ENCODE peak calls at places on chromosomes 3 and 15, in ten cellular contexts. One of them, this sample, is unnamed.
A peak's percentile ranks its signal among the peaks of the same experiment; 100 is the strongest.

GRCh38 chr3:131561511-131561910 is 58.7 kb upstream of the MRPL3 start:
- DNase-seq in stomach: no peak
- DNase-seq in tibial nerve: no peak
- DNase-seq in GM12878: no peak
- DNase-seq in HepG2: no peak
- DNase-seq in esophagus muscularis mucosa: no peak
- DNase-seq in A549: no peak
- DNase-seq in ovary: no peak
- DNase-seq in H1: no peak
- DNase-seq in K562: no peak
- DNase-seq in this sample: no peak

GRCh38 chr3:14425574-14426304 is 23.3 kb downstream of the SLC6A6 start:
- DNase-seq in stomach: peak; percentile 66
- DNase-seq in tibial nerve: no peak
- DNase-seq in GM12878: no peak
- DNase-seq in HepG2: no peak
- DNase-seq in esophagus muscularis mucosa: no peak
- DNase-seq in A549: no peak
- DNase-seq in ovary: no peak
- DNase-seq in H1: no peak
- DNase-seq in K562: no peak
- DNase-seq in this sample: peak; percentile 60

GRCh38 chr3:54014067-54014466 is 108.3 kb upstream of the CACNA2D3 start:
- DNase-seq in stomach: no peak
- DNase-seq in tibial nerve: no peak
- DNase-seq in GM12878: no peak
- DNase-seq in HepG2: no peak
- DNase-seq in esophagus muscularis mucosa: no peak
- DNase-seq in A549: no peak
- DNase-seq in ovary: no peak
- DNase-seq in H1: no peak
- DNase-seq in K562: no peak
- DNase-seq in this sample: no peak

GRCh38 chr15:55344206-55344605 is 25.2 kb downstream of the PIGB start:
- DNase-seq in stomach: no peak
- DNase-seq in tibial nerve: no peak
- DNase-seq in GM12878: no peak
- DNase-seq in HepG2: no peak
- DNase-seq in esophagus muscularis mucosa: no peak
- DNase-seq in A549: no peak
- DNase-seq in ovary: no peak
- DNase-seq in H1: no peak
- DNase-seq in K562: no peak
- DNase-seq in this sample: no peak

GRCh38 chr3:121330118-121330517 is 215.7 kb downstream of the POLQ start:
- DNase-seq in stomach: no peak
- DNase-seq in tibial nerve: no peak
- DNase-seq in GM12878: no peak
- DNase-seq in HepG2: no peak
- DNase-seq in esophagus muscularis mucosa: no peak
- DNase-seq in A549: no peak
- DNase-seq in ovary: no peak
- DNase-seq in H1: no peak
- DNase-seq in K562: no peak
- DNase-seq in this sample: no peak

GRCh38 chr15:59741274-59741906 is 52.3 kb upstream of the BNIP2 start:
- DNase-seq in stomach: no peak
- DNase-seq in tibial nerve: no peak
- DNase-seq in GM12878: no peak
- DNase-seq in HepG2: peak; percentile 18
- DNase-seq in esophagus muscularis mucosa: no peak
- DNase-seq in A549: peak; percentile 40
- DNase-seq in ovary: no peak
- DNase-seq in H1: no peak
- DNase-seq in K562: no peak
- DNase-seq in this sample: no peak

GRCh38 chr15:90142216-90143175 is 40.2 kb upstream of the IDH2 start:
- DNase-seq in stomach: no peak
- DNase-seq in tibial nerve: no peak
- DNase-seq in GM12878: no peak
- DNase-seq in HepG2: no peak
- DNase-seq in esophagus muscularis mucosa: no peak
- DNase-seq in A549: no peak
- DNase-seq in ovary: no peak
- DNase-seq in H1: no peak
- DNase-seq in K562: peak; percentile 59
- DNase-seq in this sample: no peak

GRCh38 chr15:43912991-43913927 is 86.5 kb downstream of the WDR76 start:
- DNase-seq in stomach: no peak
- DNase-seq in tibial nerve: peak; percentile 28
- DNase-seq in GM12878: no peak
- DNase-seq in HepG2: peak; percentile 46
- DNase-seq in esophagus muscularis mucosa: no peak
- DNase-seq in A549: peak; percentile 65
- DNase-seq in ovary: no peak
- DNase-seq in H1: peak; percentile 21
- DNase-seq in K562: no peak
- DNase-seq in this sample: no peak

GRCh38 chr15:41546846-41547786 is 3.1 kb upstream of the RPAP1 start:
- DNase-seq in stomach: no peak
- DNase-seq in tibial nerve: no peak
- DNase-seq in GM12878: no peak
- DNase-seq in HepG2: no peak
- DNase-seq in esophagus muscularis mucosa: no peak
- DNase-seq in A549: peak; percentile 29
- DNase-seq in ovary: no peak
- DNase-seq in H1: no peak
- DNase-seq in K562: no peak
- DNase-seq in this sample: no peak

GRCh38 chr3:144989756-144990155 is 1018.1 kb downstream of the DIPK2A start:
- DNase-seq in stomach: no peak
- DNase-seq in tibial nerve: no peak
- DNase-seq in GM12878: no peak
- DNase-seq in HepG2: no peak
- DNase-seq in esophagus muscularis mucosa: no peak
- DNase-seq in A549: no peak
- DNase-seq in ovary: no peak
- DNase-seq in H1: no peak
- DNase-seq in K562: no peak
- DNase-seq in this sample: no peak

GRCh38 chr15:90037510-90037860 is 36.4 kb downstream of the ZNF710 start:
- DNase-seq in stomach: no peak
- DNase-seq in tibial nerve: no peak
- DNase-seq in GM12878: no peak
- DNase-seq in HepG2: peak; percentile 37
- DNase-seq in esophagus muscularis mucosa: no peak
- DNase-seq in A549: no peak
- DNase-seq in ovary: no peak
- DNase-seq in H1: no peak
- DNase-seq in K562: no peak
- DNase-seq in this sample: no peak

GRCh38 chr15:34719883-34720148 is 35.0 kb downstream of the GJD2 start:
- DNase-seq in stomach: no peak
- DNase-seq in tibial nerve: no peak
- DNase-seq in GM12878: no peak
- DNase-seq in HepG2: no peak
- DNase-seq in esophagus muscularis mucosa: no peak
- DNase-seq in A549: no peak
- DNase-seq in ovary: no peak
- DNase-seq in H1: no peak
- DNase-seq in K562: no peak
- DNase-seq in this sample: no peak

GRCh38 chr3:148991219-148992026 is at the start of gene GYG1:
- DNase-seq in stomach: peak; percentile 85
- DNase-seq in tibial nerve: peak; percentile 52
- DNase-seq in GM12878: no peak
- DNase-seq in HepG2: peak; percentile 68
- DNase-seq in esophagus muscularis mucosa: peak; percentile 93
- DNase-seq in A549: peak; percentile 81
- DNase-seq in ovary: peak; percentile 89
- DNase-seq in H1: peak; percentile 33
- DNase-seq in K562: peak; percentile 89
- DNase-seq in this sample: peak; percentile 85
- TF ChIP-seq POLR2A in stomach: no peak
- TF ChIP-seq POLR2A in tibial nerve: peak; percentile 64
- TF ChIP-seq POLR2A in GM12878: peak; percentile 96
- TF ChIP-seq POLR2A in HepG2: peak; percentile 87
- TF ChIP-seq POLR2A in esophagus muscularis mucosa: peak; percentile 69
- TF ChIP-seq POLR2A in A549: peak; percentile 93
- TF ChIP-seq POLR2A in ovary: peak; percentile 85
- TF ChIP-seq POLR2A in H1: no peak
- TF ChIP-seq POLR2A in K562: peak; percentile 80
- TF ChIP-seq POLR2A in this sample: peak; percentile 79

GRCh38 chr3:114383875-114384557 is 90.2 kb downstream of the TIGIT start:
- DNase-seq in stomach: peak; percentile 78
- DNase-seq in tibial nerve: peak; percentile 81
- DNase-seq in GM12878: peak; percentile 25
- DNase-seq in HepG2: peak; percentile 60
- DNase-seq in esophagus muscularis mucosa: no peak
- DNase-seq in A549: peak; percentile 72
- DNase-seq in ovary: peak; percentile 87
- DNase-seq in H1: peak; percentile 43
- DNase-seq in K562: peak; percentile 43
- DNase-seq in this sample: peak; percentile 77
- TF ChIP-seq EP300 in stomach: no peak
- TF ChIP-seq EP300 in tibial nerve: peak; percentile 68
- TF ChIP-seq EP300 in GM12878: no peak
- TF ChIP-seq EP300 in HepG2: no peak
- TF ChIP-seq EP300 in esophagus muscularis mucosa: no peak
- TF ChIP-seq EP300 in A549: no peak
- TF ChIP-seq EP300 in ovary: no peak
- TF ChIP-seq EP300 in H1: no peak
- TF ChIP-seq EP300 in K562: no peak
- TF ChIP-seq EP300 in this sample: no peak

GRCh38 chr15:62897634-62898033 is 144.9 kb upstream of the TPM1 start:
- DNase-seq in stomach: no peak
- DNase-seq in tibial nerve: no peak
- DNase-seq in GM12878: no peak
- DNase-seq in HepG2: no peak
- DNase-seq in esophagus muscularis mucosa: no peak
- DNase-seq in A549: no peak
- DNase-seq in ovary: no peak
- DNase-seq in H1: no peak
- DNase-seq in K562: no peak
- DNase-seq in this sample: no peak

GRCh38 chr15:62895905-62896316 is 146.6 kb upstream of the TPM1 start:
- DNase-seq in stomach: no peak
- DNase-seq in tibial nerve: no peak
- DNase-seq in GM12878: no peak
- DNase-seq in HepG2: peak; percentile 62
- DNase-seq in esophagus muscularis mucosa: no peak
- DNase-seq in A549: peak; percentile 94
- DNase-seq in ovary: no peak
- DNase-seq in H1: no peak
- DNase-seq in K562: no peak
- DNase-seq in this sample: no peak

GRCh38 chr15:62895139-62895866 is 147.2 kb upstream of the TPM1 start:
- DNase-seq in stomach: no peak
- DNase-seq in tibial nerve: no peak
- DNase-seq in GM12878: no peak
- DNase-seq in HepG2: peak; percentile 30
- DNase-seq in esophagus muscularis mucosa: no peak
- DNase-seq in A549: peak; percentile 91
- DNase-seq in ovary: no peak
- DNase-seq in H1: no peak
- DNase-seq in K562: no peak
- DNase-seq in this sample: no peak

GRCh38 chr15:62896380-62896866 is 146.1 kb upstream of the TPM1 start:
- DNase-seq in stomach: no peak
- DNase-seq in tibial nerve: no peak
- DNase-seq in GM12878: no peak
- DNase-seq in HepG2: peak; percentile 39
- DNase-seq in esophagus muscularis mucosa: no peak
- DNase-seq in A549: peak; percentile 88
- DNase-seq in ovary: no peak
- DNase-seq in H1: no peak
- DNase-seq in K562: no peak
- DNase-seq in this sample: no peak

DNA sequence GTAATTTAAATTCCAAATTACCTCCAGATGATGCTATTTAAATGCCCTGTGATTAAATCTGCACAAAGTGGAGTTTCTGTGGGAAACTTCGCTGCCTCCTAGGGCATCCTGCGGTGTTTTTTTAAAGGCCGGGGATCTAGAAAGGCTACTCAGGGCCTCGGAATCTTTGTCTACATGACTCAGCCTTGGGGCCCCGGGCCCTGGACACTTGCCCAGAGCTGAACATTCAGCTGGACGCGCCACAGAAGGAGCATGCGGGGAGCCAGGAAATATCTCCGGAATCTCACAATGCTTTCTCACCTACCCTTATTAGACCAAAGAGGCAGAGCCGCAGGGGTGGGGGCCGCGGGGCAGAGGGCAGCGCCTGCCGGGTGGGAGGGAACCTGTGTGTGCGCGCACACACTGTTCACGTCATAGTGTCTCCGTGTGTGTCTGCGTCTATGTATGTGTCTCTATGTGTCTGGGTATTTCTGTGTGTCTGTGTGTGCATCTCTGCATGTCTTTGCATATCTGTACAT is 145.5 kb upstream of the TPM1 start:
- DNase-seq in stomach: peak; percentile 88
- DNase-seq in tibial nerve: peak; percentile 84
- DNase-seq in GM12878: no peak
- DNase-seq in HepG2: peak; percentile 93
- DNase-seq in esophagus muscularis mucosa: peak; percentile 95
- DNase-seq in A549: peak; percentile 99
- DNase-seq in ovary: peak; percentile 94
- DNase-seq in H1: no peak
- DNase-seq in K562: peak; percentile 33
- DNase-seq in this sample: peak; percentile 83
- TF ChIP-seq POLR2A in stomach: no peak
- TF ChIP-seq POLR2A in tibial nerve: no peak
- TF ChIP-seq POLR2A in GM12878: no peak
- TF ChIP-seq POLR2A in HepG2: no peak
- TF ChIP-seq POLR2A in esophagus muscularis mucosa: no peak
- TF ChIP-seq POLR2A in A549: no peak
- TF ChIP-seq POLR2A in ovary: no peak
- TF ChIP-seq POLR2A in H1: no peak
- TF ChIP-seq POLR2A in K562: no peak
- TF ChIP-seq POLR2A in this sample: no peak

DNA sequence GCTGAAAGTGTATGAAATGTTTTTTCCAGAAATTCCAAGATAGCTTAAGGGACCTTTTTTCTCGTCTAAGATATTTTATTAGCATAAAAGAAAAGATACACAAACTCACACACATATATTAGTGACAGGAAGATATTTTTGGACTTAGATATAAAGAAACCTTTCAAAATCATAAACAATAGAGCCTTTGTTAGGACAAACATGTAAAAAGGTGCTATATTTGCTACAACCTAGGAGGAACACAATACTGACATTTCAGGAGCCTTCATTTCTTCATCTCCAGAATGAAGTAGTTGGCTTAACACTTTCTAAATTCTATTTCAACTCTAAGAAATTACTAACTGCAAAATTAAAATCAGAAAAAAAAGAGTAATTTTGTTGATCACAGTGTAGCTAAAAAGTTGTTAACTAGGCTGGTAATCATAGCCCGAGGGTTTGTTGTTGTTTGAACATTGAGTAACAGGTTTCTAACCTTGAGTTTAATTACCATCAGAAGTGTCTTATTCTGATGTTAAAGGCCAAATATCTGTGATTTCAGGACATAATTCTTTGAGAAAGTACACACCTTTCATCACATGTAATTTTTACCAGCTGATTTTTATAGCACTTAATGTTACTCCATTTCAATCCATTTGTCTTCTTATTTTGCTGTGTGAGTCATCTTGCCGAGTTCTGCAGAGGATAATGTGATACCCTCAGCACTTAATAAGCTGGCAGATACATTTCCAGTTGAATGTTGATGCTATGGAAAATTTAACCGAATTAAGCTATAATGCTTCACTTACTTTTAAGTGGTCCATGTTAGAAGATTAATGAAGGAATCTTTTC is 97.3 kb downstream of the MBNL1 start:
- DNase-seq in stomach: no peak
- DNase-seq in tibial nerve: no peak
- DNase-seq in GM12878: no peak
- DNase-seq in HepG2: no peak
- DNase-seq in esophagus muscularis mucosa: no peak
- DNase-seq in A549: no peak
- DNase-seq in ovary: no peak
- DNase-seq in H1: no peak
- DNase-seq in K562: no peak
- DNase-seq in this sample: no peak
- TF ChIP-seq EP300 in stomach: no peak
- TF ChIP-seq EP300 in tibial nerve: no peak
- TF ChIP-seq EP300 in GM12878: no peak
- TF ChIP-seq EP300 in HepG2: no peak
- TF ChIP-seq EP300 in esophagus muscularis mucosa: no peak
- TF ChIP-seq EP300 in A549: no peak
- TF ChIP-seq EP300 in ovary: no peak
- TF ChIP-seq EP300 in H1: no peak
- TF ChIP-seq EP300 in K562: no peak
- TF ChIP-seq EP300 in this sample: no peak